ENCODE peak calls at places on chromosomes 3 and 15, in four cellular contexts. V, L, T and A are unnamed samples.

GRCh38 chr3:103794656-103795055 is 1359.8 kb downstream of the ZPLD1 start:
- DNase-seq in L (peak), T (no peak), V (no peak), A (no peak)

GRCh38 chr3:147130461-147130860 is 275.9 kb downstream of the ZIC4 start:
- DNase-seq in T (no peak), V (no peak), L (no peak), A (no peak)

GRCh38 chr3:53803124-53803815 is 42.9 kb downstream of the CHDH start:
- DNase-seq in T (no peak), L (no peak), V (no peak), A (no peak)

GRCh38 chr15:73904026-73904815 is 22.0 kb upstream of the LOXL1 start:
- DNase-seq in T (no peak), L (no peak), V (no peak), A (no peak)

GRCh38 chr3:15812183-15812582 is 14.4 kb upstream of the ANKRD28 start:
- DNase-seq in T (no peak), L (no peak), V (no peak), A (no peak)

GRCh38 chr15:29822100-29822684 is at the start of gene TJP1:
- DNase-seq in L (peak), T (peak), V (peak), A (peak)

GRCh38 chr15:79057050-79057449 is 33.5 kb downstream of the RASGRF1 start:
- DNase-seq in L (no peak), T (no peak), V (no peak), A (no peak)

GRCh38 chr3:134352031-134352671 is 22.1 kb downstream of the AMOTL2 start:
- DNase-seq in V (no peak), T (no peak), L (peak), A (peak)

GRCh38 chr15:73803806-73804205 is 50.7 kb upstream of the INSYN1 start:
- DNase-seq in L (no peak), V (no peak), T (no peak), A (no peak)

GRCh38 chr3:34012102-34012461 is 213.7 kb downstream of the PDCD6IP start:
- DNase-seq in T (peak), V (no peak), L (peak), A (no peak)

DNA sequence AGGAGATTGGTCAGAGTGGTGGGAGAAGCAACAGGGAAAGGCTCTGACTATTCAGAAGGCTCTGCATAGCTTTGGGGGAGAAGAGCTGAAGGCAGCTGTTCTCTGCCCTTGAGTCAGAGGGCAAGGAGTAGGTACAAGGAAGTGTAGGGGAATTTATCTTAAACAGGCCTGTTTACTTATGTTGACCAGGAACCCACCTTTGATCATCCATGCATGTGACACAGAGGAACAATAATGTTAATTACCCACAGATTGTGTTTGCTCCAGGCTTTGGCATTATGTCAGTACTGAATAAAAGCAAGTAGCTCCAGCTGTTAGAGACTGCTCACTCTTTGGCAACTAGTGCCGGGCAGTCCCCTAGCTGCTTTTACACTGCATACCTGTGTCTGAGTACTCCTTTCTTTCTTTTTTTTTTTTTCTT is 94.6 kb downstream of the CD200R1L start:
- DNase-seq in T (no peak), V (no peak), L (no peak), A (no peak)
- H3K4me3 ChIP-seq in T (no peak), V (no peak), L (no peak), A (no peak)

GRCh38 chr3:181727122-181728036 is 15.7 kb downstream of the SOX2 start:
- DNase-seq in V (no peak), T (no peak), L (no peak), A (no peak)

GRCh38 chr3:181725033-181725775 is 13.5 kb downstream of the SOX2 start:
- DNase-seq in L (no peak), T (no peak), V (no peak), A (no peak)

GRCh38 chr3:181728470-181728869 is 16.7 kb downstream of the SOX2 start:
- DNase-seq in L (peak), T (no peak), V (no peak), A (no peak)

GRCh38 chr3:181725830-181726229 is 14.1 kb downstream of the SOX2 start:
- DNase-seq in L (no peak), T (no peak), V (no peak), A (no peak)

GRCh38 chr3:181726351-181727121 is 14.8 kb downstream of the SOX2 start:
- DNase-seq in L (no peak), T (no peak), V (no peak), A (no peak)
- H3K4me3 ChIP-seq in L (no peak), T (peak), V (no peak), A (peak)

GRCh38 chr15:90998737-90999136 is 4.4 kb upstream of the PRC1 start:
- DNase-seq in V (no peak), T (no peak), L (no peak), A (no peak)
- H3K4me3 ChIP-seq in V (no peak), T (no peak), L (no peak), A (no peak)

GRCh38 chr15:100533934-100534333 is 5.2 kb upstream of the CERS3 start:
- DNase-seq in T (no peak), V (no peak), L (no peak), A (no peak)

GRCh38 chr15:100529556-100529955 is 806 bp upstream of the CERS3 start:
- DNase-seq in T (no peak), V (no peak), L (no peak), A (no peak)

GRCh38 chr15:100525894-100526512 is 2.7 kb downstream of the CERS3 start:
- DNase-seq in V (peak), T (peak), L (no peak), A (no peak)

GRCh38 chr15:100531823-100532222 is 3.1 kb upstream of the CERS3 start:
- DNase-seq in L (no peak), V (no peak), T (peak), A (no peak)

DNA sequence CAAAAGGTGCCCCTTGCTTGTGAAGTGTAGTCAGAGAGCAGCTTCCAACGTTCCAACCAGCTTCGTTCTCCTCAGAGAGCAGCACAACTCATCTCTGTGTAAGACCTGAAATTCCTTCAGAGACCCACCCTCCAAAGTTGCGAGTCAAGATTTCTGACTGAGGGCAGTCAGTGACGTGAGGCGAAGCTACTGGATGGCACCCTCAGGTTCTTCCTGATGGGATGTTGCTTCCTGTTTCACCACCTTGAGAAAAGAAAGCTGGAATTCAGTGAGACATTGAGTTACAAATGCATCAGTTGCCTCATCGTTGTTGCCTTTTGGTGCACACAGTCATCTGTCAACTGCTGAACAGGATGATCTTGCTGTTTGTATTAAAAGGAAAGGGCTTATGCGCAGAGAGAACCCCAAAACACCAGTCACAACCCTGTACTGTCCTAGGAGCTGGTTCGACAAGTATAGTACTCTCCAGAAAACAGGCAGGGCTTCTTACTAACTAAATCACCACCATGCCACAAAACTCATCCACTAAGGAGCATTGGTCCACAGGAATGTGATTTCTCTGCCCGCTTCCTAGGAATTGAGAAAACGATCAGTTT is at the start of gene CERS3:
- DNase-seq in T (no peak), L (no peak), V (no peak), A (no peak)
- H3K4me3 ChIP-seq in T (no peak), L (no peak), V (no peak), A (no peak)